ENCODE peak calls at places on chromosomes 4 and X, in six cellular contexts. One of them, this sample, is unnamed.

GRCh38 chrX:72604705-72605104 is 32.1 kb upstream of the HDAC8 start:
- DNase-seq in lower leg skin: no peak
- DNase-seq in right lobe of liver: no peak
- DNase-seq in adrenal gland: no peak
- DNase-seq in body of pancreas: no peak
- DNase-seq in tibial nerve: no peak
- DNase-seq in this sample: no peak

GRCh38 chr4:128241425-128241913 is 46.1 kb downstream of the PGRMC2 start:
- DNase-seq in lower leg skin: no peak
- DNase-seq in right lobe of liver: no peak
- DNase-seq in adrenal gland: no peak
- DNase-seq in body of pancreas: no peak
- DNase-seq in tibial nerve: no peak
- DNase-seq in this sample: no peak

GRCh38 chr4:53916431-53916889 is 147.9 kb downstream of the CHIC2 start:
- DNase-seq in lower leg skin: no peak
- DNase-seq in right lobe of liver: no peak
- DNase-seq in adrenal gland: no peak
- DNase-seq in body of pancreas: no peak
- DNase-seq in tibial nerve: no peak
- DNase-seq in this sample: no peak

GRCh38 chr4:187908079-187908501 is 87.5 kb upstream of the ZFP42 start:
- DNase-seq in lower leg skin: no peak
- DNase-seq in right lobe of liver: no peak
- DNase-seq in adrenal gland: no peak
- DNase-seq in body of pancreas: no peak
- DNase-seq in tibial nerve: no peak
- DNase-seq in this sample: no peak

GRCh38 chr4:87375719-87376291 is 15.2 kb downstream of the HSD17B11 start:
- DNase-seq in lower leg skin: no peak
- DNase-seq in right lobe of liver: no peak
- DNase-seq in adrenal gland: peak; percentile 68
- DNase-seq in body of pancreas: peak; percentile 68
- DNase-seq in tibial nerve: no peak
- DNase-seq in this sample: peak; percentile 78

GRCh38 chr4:145954924-145955339 is 16.3 kb upstream of the ZNF827 start:
- DNase-seq in lower leg skin: no peak
- DNase-seq in right lobe of liver: no peak
- DNase-seq in adrenal gland: no peak
- DNase-seq in body of pancreas: peak; percentile 14
- DNase-seq in tibial nerve: no peak
- DNase-seq in this sample: peak; percentile 58

GRCh38 chr4:108492816-108493595 is 127.4 kb upstream of the RPL34 start:
- DNase-seq in lower leg skin: no peak
- DNase-seq in right lobe of liver: no peak
- DNase-seq in adrenal gland: no peak
- DNase-seq in body of pancreas: no peak
- DNase-seq in tibial nerve: no peak
- DNase-seq in this sample: no peak

GRCh38 chr4:47704693-47705325 is 133.1 kb downstream of the CORIN start:
- DNase-seq in lower leg skin: no peak
- DNase-seq in right lobe of liver: peak; percentile 49
- DNase-seq in adrenal gland: peak; percentile 60
- DNase-seq in body of pancreas: peak; percentile 68
- DNase-seq in tibial nerve: no peak
- DNase-seq in this sample: no peak

GRCh38 chr4:138259801-138260200 is 17.7 kb upstream of the SLC7A11 start:
- DNase-seq in lower leg skin: no peak
- DNase-seq in right lobe of liver: no peak
- DNase-seq in adrenal gland: no peak
- DNase-seq in body of pancreas: no peak
- DNase-seq in tibial nerve: no peak
- DNase-seq in this sample: no peak

GRCh38 chr4:173752610-173753009 is 222.6 kb upstream of the HAND2 start:
- DNase-seq in lower leg skin: no peak
- DNase-seq in right lobe of liver: no peak
- DNase-seq in adrenal gland: no peak
- DNase-seq in body of pancreas: peak; percentile 54
- DNase-seq in tibial nerve: no peak
- DNase-seq in this sample: peak; percentile 15

GRCh38 chr4:133493241-133493640 is 344.1 kb downstream of the PCDH10 start:
- DNase-seq in lower leg skin: no peak
- DNase-seq in right lobe of liver: no peak
- DNase-seq in adrenal gland: no peak
- DNase-seq in body of pancreas: no peak
- DNase-seq in tibial nerve: no peak
- DNase-seq in this sample: no peak

GRCh38 chr4:175413561-175413960 is 398.5 kb downstream of the GPM6A start:
- DNase-seq in lower leg skin: no peak
- DNase-seq in right lobe of liver: no peak
- DNase-seq in adrenal gland: no peak
- DNase-seq in body of pancreas: no peak
- DNase-seq in tibial nerve: no peak
- DNase-seq in this sample: no peak

GRCh38 chrX:131854586-131854985 is 168.5 kb upstream of the STK26 start:
- DNase-seq in lower leg skin: no peak
- DNase-seq in right lobe of liver: no peak
- DNase-seq in adrenal gland: no peak
- DNase-seq in body of pancreas: no peak
- DNase-seq in tibial nerve: no peak
- DNase-seq in this sample: no peak

GRCh38 chrX:69285881-69286545 is 120.8 kb upstream of the PJA1 start:
- DNase-seq in lower leg skin: peak; percentile 92
- DNase-seq in right lobe of liver: peak; percentile 62
- DNase-seq in adrenal gland: peak; percentile 67
- DNase-seq in body of pancreas: peak; percentile 73
- DNase-seq in tibial nerve: peak; percentile 49
- DNase-seq in this sample: no peak

GRCh38 chr4:88803600-88804096 is 106.0 kb upstream of the NAP1L5 start:
- DNase-seq in lower leg skin: no peak
- DNase-seq in right lobe of liver: no peak
- DNase-seq in adrenal gland: no peak
- DNase-seq in body of pancreas: peak; percentile 27
- DNase-seq in tibial nerve: peak; percentile 17
- DNase-seq in this sample: peak; percentile 80

GRCh38 chr4:71239365-71239764 is 99.5 kb upstream of the SLC4A4 start:
- DNase-seq in lower leg skin: no peak
- DNase-seq in right lobe of liver: no peak
- DNase-seq in adrenal gland: no peak
- DNase-seq in body of pancreas: no peak
- DNase-seq in tibial nerve: no peak
- DNase-seq in this sample: no peak

GRCh38 chr4:185779520-185779919 is 32.5 kb downstream of the SORBS2 start:
- DNase-seq in lower leg skin: no peak
- DNase-seq in right lobe of liver: no peak
- DNase-seq in adrenal gland: no peak
- DNase-seq in body of pancreas: no peak
- DNase-seq in tibial nerve: no peak
- DNase-seq in this sample: no peak

GRCh38 chrX:137566746-137567473 is 983 bp downstream of the ZIC3 start:
- DNase-seq in lower leg skin: no peak
- DNase-seq in right lobe of liver: no peak
- DNase-seq in adrenal gland: no peak
- DNase-seq in body of pancreas: no peak
- DNase-seq in tibial nerve: no peak
- DNase-seq in this sample: no peak

GRCh38 chr4:51830146-51830545 is 12.8 kb upstream of the DCUN1D4 start:
- DNase-seq in lower leg skin: no peak
- DNase-seq in right lobe of liver: no peak
- DNase-seq in adrenal gland: no peak
- DNase-seq in body of pancreas: no peak
- DNase-seq in tibial nerve: no peak
- DNase-seq in this sample: no peak

GRCh38 chr4:154049457-154050181 is 260.7 kb upstream of the SFRP2 start:
- DNase-seq in lower leg skin: no peak
- DNase-seq in right lobe of liver: peak; percentile 33
- DNase-seq in adrenal gland: no peak
- DNase-seq in body of pancreas: no peak
- DNase-seq in tibial nerve: no peak
- DNase-seq in this sample: no peak

GRCh38 chr4:152719856-152720556 is 40.2 kb upstream of the TMEM154 start:
- DNase-seq in lower leg skin: no peak
- DNase-seq in right lobe of liver: no peak
- DNase-seq in adrenal gland: no peak
- DNase-seq in body of pancreas: no peak
- DNase-seq in tibial nerve: no peak
- DNase-seq in this sample: peak; percentile 15

GRCh38 chrX:65406532-65406931 is 128.1 kb downstream of the LAS1L start:
- DNase-seq in lower leg skin: no peak
- DNase-seq in right lobe of liver: no peak
- DNase-seq in adrenal gland: no peak
- DNase-seq in body of pancreas: no peak
- DNase-seq in tibial nerve: no peak
- DNase-seq in this sample: no peak

GRCh38 chr4:160947653-160948052 is 1216.1 kb downstream of the FSTL5 start:
- DNase-seq in lower leg skin: no peak
- DNase-seq in right lobe of liver: no peak
- DNase-seq in adrenal gland: no peak
- DNase-seq in body of pancreas: no peak
- DNase-seq in tibial nerve: no peak
- DNase-seq in this sample: no peak

GRCh38 chr4:108342325-108342986 is 173.7 kb upstream of the LEF1 start:
- DNase-seq in lower leg skin: no peak
- DNase-seq in right lobe of liver: no peak
- DNase-seq in adrenal gland: no peak
- DNase-seq in body of pancreas: no peak
- DNase-seq in tibial nerve: no peak
- DNase-seq in this sample: no peak

GRCh38 chr4:123667496-123667895 is 270.9 kb downstream of the SPRY1 start:
- DNase-seq in lower leg skin: no peak
- DNase-seq in right lobe of liver: no peak
- DNase-seq in adrenal gland: no peak
- DNase-seq in body of pancreas: no peak
- DNase-seq in tibial nerve: no peak
- DNase-seq in this sample: no peak

GRCh38 chrX:138011461-138011860 is 445.5 kb downstream of the ZIC3 start:
- DNase-seq in lower leg skin: no peak
- DNase-seq in right lobe of liver: no peak
- DNase-seq in adrenal gland: no peak
- DNase-seq in body of pancreas: no peak
- DNase-seq in tibial nerve: no peak
- DNase-seq in this sample: peak; percentile 75

GRCh38 chr4:171846232-171846631 is 33.0 kb downstream of the GALNTL6 start:
- DNase-seq in lower leg skin: no peak
- DNase-seq in right lobe of liver: peak; percentile 24
- DNase-seq in adrenal gland: peak; percentile 65
- DNase-seq in body of pancreas: peak; percentile 61
- DNase-seq in tibial nerve: no peak
- DNase-seq in this sample: peak; percentile 45

GRCh38 chr4:142549726-142550463 is 296.2 kb downstream of the INPP4B start:
- DNase-seq in lower leg skin: no peak
- DNase-seq in right lobe of liver: no peak
- DNase-seq in adrenal gland: no peak
- DNase-seq in body of pancreas: peak; percentile 29
- DNase-seq in tibial nerve: no peak
- DNase-seq in this sample: no peak

GRCh38 chr4:15003441-15003890 is 1.2 kb downstream of the CPEB2 start:
- DNase-seq in lower leg skin: peak; percentile 90
- DNase-seq in right lobe of liver: peak; percentile 69
- DNase-seq in adrenal gland: peak; percentile 78
- DNase-seq in body of pancreas: peak; percentile 68
- DNase-seq in tibial nerve: peak; percentile 20
- DNase-seq in this sample: no peak

GRCh38 chrX:100731441-100732281 is at the start of gene SYTL4:
- DNase-seq in lower leg skin: peak; percentile 87
- DNase-seq in right lobe of liver: peak; percentile 68
- DNase-seq in adrenal gland: no peak
- DNase-seq in body of pancreas: peak; percentile 57
- DNase-seq in tibial nerve: peak; percentile 28
- DNase-seq in this sample: no peak

GRCh38 chr4:152166567-152166966 is 369.3 kb downstream of the FBXW7 start:
- DNase-seq in lower leg skin: no peak
- DNase-seq in right lobe of liver: no peak
- DNase-seq in adrenal gland: no peak
- DNase-seq in body of pancreas: no peak
- DNase-seq in tibial nerve: no peak
- DNase-seq in this sample: no peak

GRCh38 chrX:14028473-14028872 is 1.2 kb downstream of the GEMIN8 start:
- DNase-seq in lower leg skin: no peak
- DNase-seq in right lobe of liver: no peak
- DNase-seq in adrenal gland: no peak
- DNase-seq in body of pancreas: no peak
- DNase-seq in tibial nerve: no peak
- DNase-seq in this sample: no peak
- H3K4me3 ChIP-seq in lower leg skin: no peak overlapping the region
- H3K4me3 ChIP-seq in right lobe of liver: no peak overlapping the region
- H3K4me3 ChIP-seq in adrenal gland: no peak overlapping the region
- H3K4me3 ChIP-seq in body of pancreas: no peak overlapping the region
- H3K4me3 ChIP-seq in tibial nerve: no peak overlapping the region
- H3K4me3 ChIP-seq in this sample: peak overlapping the region; percentile 71

GRCh38 chr4:56048621-56049427 is 100.1 kb downstream of the CEP135 start:
- DNase-seq in lower leg skin: no peak
- DNase-seq in right lobe of liver: peak; percentile 60
- DNase-seq in adrenal gland: peak; percentile 67
- DNase-seq in body of pancreas: peak; percentile 49
- DNase-seq in tibial nerve: no peak
- DNase-seq in this sample: no peak
- TF ChIP-seq CTCF in lower leg skin: no peak
- TF ChIP-seq CTCF in right lobe of liver: peak; percentile 8
- TF ChIP-seq CTCF in adrenal gland: peak; percentile 46
- TF ChIP-seq CTCF in body of pancreas: no peak
- TF ChIP-seq CTCF in tibial nerve: peak; percentile 37
- TF ChIP-seq CTCF in this sample: peak; percentile 89

GRCh38 chrX:13694983-13695382 is 6.1 kb downstream of the RAB9A start:
- DNase-seq in lower leg skin: no peak
- DNase-seq in right lobe of liver: no peak
- DNase-seq in adrenal gland: no peak
- DNase-seq in body of pancreas: no peak
- DNase-seq in tibial nerve: no peak
- DNase-seq in this sample: no peak
- H3K4me3 ChIP-seq in lower leg skin: no peak overlapping the region
- H3K4me3 ChIP-seq in right lobe of liver: no peak overlapping the region
- H3K4me3 ChIP-seq in adrenal gland: no peak overlapping the region
- H3K4me3 ChIP-seq in body of pancreas: no peak overlapping the region
- H3K4me3 ChIP-seq in tibial nerve: no peak overlapping the region
- H3K4me3 ChIP-seq in this sample: no peak overlapping the region

GRCh38 chr4:77430847-77431246 is 174.8 kb upstream of the CXCL13 start:
- DNase-seq in lower leg skin: no peak
- DNase-seq in right lobe of liver: no peak
- DNase-seq in adrenal gland: no peak
- DNase-seq in body of pancreas: no peak
- DNase-seq in tibial nerve: no peak
- DNase-seq in this sample: no peak
- TF ChIP-seq CTCF in lower leg skin: no peak
- TF ChIP-seq CTCF in right lobe of liver: no peak
- TF ChIP-seq CTCF in adrenal gland: no peak
- TF ChIP-seq CTCF in body of pancreas: no peak
- TF ChIP-seq CTCF in tibial nerve: no peak
- TF ChIP-seq CTCF in this sample: peak; percentile 24

GRCh38 chrX:103376118-103376978 is at the start of gene BEX3:
- DNase-seq in lower leg skin: no peak
- DNase-seq in right lobe of liver: peak; percentile 70
- DNase-seq in adrenal gland: peak; percentile 82
- DNase-seq in body of pancreas: peak; percentile 77
- DNase-seq in tibial nerve: peak; percentile 15
- DNase-seq in this sample: no peak
- H3K4me3 ChIP-seq in lower leg skin: peak within 1 kb of the TSS; percentile 30
- H3K4me3 ChIP-seq in right lobe of liver: peak within 1 kb of the TSS; percentile 59
- H3K4me3 ChIP-seq in adrenal gland: peak within 1 kb of the TSS; percentile 40
- H3K4me3 ChIP-seq in body of pancreas: peak within 1 kb of the TSS; percentile 61
- H3K4me3 ChIP-seq in tibial nerve: peak within 1 kb of the TSS; percentile 70
- H3K4me3 ChIP-seq in this sample: peak within 1 kb of the TSS; percentile 68

This sample was measured in LNCaP clone FGC.